ENCODE peak calls at places on chromosomes 7 and 10, in five cellular contexts. H is PC-9; D is CD8-positive, alpha-beta memory T cell; Q is hepatocyte; V is ascending aorta. F is an unnamed sample. For H3K9me3, the result is how much of the 10 kb centered on the place peaks cover.

GRCh38 chr10:77448226-77448625 is 189.4 kb downstream of the KCNMA1 start:
- DNase-seq in Q (peak), H (no peak), D (no peak), V (no peak), F (no peak)

GRCh38 chr10:77351386-77351785 is 286.2 kb downstream of the KCNMA1 start:
- DNase-seq in Q (no peak), H (no peak), D (no peak), V (no peak), F (no peak)

GRCh38 chr10:33330543-33331019 is 3.9 kb downstream of the NRP1 start:
- DNase-seq in D (peak), Q (peak), H (peak), V (no peak), F (peak)

GRCh38 chr7:2527505-2528464 is 8.2 kb downstream of the LFNG start:
- DNase-seq in V (no peak), D (no peak), H (peak), Q (peak), F (peak)

GRCh38 chr7:141480953-141481352 is 70.3 kb upstream of the AGK start:
- DNase-seq in D (no peak), Q (no peak), H (no peak), V (no peak), F (no peak)

GRCh38 chr7:137146012-137146455 is 197.5 kb downstream of the PTN start:
- DNase-seq in Q (no peak), D (no peak), H (no peak), V (no peak), F (no peak)

GRCh38 chr7:98079891-98080653 is 26.6 kb upstream of the LMTK2 start:
- DNase-seq in Q (no peak), H (no peak), D (no peak), V (no peak), F (no peak)

GRCh38 chr7:116953372-116953726 is at the start of gene ST7:
- DNase-seq in Q (peak), H (peak), D (peak), V (no peak), F (peak)

GRCh38 chr7:55006499-55006898 is 12.3 kb upstream of the EGFR start:
- DNase-seq in H (no peak), Q (no peak), V (no peak), D (no peak), F (no peak)

GRCh38 chr7:44921607-44922350 is 36.4 kb upstream of the PURB start:
- DNase-seq in Q (peak), V (peak), H (peak), D (peak), F (peak)

GRCh38 chr7:142806021-142806353 is 35.2 kb downstream of the PRSS2 start:
- DNase-seq in V (no peak), D (no peak), Q (no peak), H (no peak), F (no peak)

GRCh38 chr10:109259293-109259692 is 664.0 kb downstream of the XPNPEP1 start:
- DNase-seq in H (no peak), D (no peak), Q (no peak), V (no peak), F (no peak)

GRCh38 chr10:113993489-113993932 is 50.2 kb upstream of the ADRB1 start:
- DNase-seq in H (no peak), D (no peak), V (no peak), Q (no peak), F (no peak)

GRCh38 chr10:32253300-32253699 is 93.7 kb downstream of the EPC1 start:
- DNase-seq in H (peak), D (no peak), V (no peak), Q (peak), F (no peak)

GRCh38 chr7:4769753-4770152 is 5.7 kb upstream of the AP5Z1 start:
- DNase-seq in Q (no peak), V (no peak), H (no peak), D (no peak), F (no peak)

GRCh38 chr10:114458955-114459354 is 54.7 kb upstream of the AFAP1L2 start:
- DNase-seq in Q (peak), H (no peak), D (no peak), V (no peak), F (no peak)

GRCh38 chr10:89522463-89522862 is 12.9 kb downstream of the SLC16A12 start:
- DNase-seq in V (no peak), H (no peak), D (no peak), Q (peak), F (no peak)

GRCh38 chr10:125023862-125024495 is 82.1 kb downstream of the ZRANB1 start:
- DNase-seq in D (no peak), H (no peak), V (no peak), Q (no peak), F (no peak)

DNA sequence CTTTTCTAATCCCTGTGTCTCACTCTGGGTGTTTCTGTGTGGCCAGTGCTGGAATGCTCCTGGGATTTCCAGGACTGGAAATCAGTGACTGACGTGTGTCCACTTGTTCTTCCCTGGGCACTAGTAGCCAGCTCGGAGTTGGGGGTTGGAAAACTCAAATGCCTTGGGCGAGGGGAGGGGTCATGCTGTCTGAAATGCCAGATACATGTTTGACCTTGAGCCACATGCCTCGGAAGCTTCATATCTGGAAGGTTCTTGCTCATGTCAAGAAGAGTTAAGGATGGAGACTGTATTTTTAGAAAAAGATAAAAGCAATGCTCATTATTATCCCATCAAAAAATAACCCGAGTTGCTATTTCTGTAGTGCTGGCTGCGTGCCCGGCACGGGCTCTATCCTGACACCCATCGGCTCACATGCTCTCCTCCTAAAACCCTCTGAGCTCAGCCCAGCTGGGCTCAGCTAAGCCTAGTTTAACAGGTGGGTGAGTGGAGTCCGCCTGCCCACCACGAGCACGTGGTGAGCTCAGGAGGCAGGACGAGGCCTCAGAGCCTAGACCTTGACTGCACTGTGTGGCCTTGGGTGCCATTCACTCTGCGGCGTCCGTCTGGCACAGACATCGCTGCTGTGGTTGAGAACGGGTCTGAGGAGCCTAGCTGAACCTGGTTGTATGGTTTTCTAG is 6.4 kb downstream of the DPYSL4 start:
- DNase-seq in H (no peak), V (no peak), Q (no peak), D (no peak), F (no peak)
- H3K4me3 ChIP-seq in H (no peak), V (no peak), Q (no peak), D (no peak), F (no peak)

DNA sequence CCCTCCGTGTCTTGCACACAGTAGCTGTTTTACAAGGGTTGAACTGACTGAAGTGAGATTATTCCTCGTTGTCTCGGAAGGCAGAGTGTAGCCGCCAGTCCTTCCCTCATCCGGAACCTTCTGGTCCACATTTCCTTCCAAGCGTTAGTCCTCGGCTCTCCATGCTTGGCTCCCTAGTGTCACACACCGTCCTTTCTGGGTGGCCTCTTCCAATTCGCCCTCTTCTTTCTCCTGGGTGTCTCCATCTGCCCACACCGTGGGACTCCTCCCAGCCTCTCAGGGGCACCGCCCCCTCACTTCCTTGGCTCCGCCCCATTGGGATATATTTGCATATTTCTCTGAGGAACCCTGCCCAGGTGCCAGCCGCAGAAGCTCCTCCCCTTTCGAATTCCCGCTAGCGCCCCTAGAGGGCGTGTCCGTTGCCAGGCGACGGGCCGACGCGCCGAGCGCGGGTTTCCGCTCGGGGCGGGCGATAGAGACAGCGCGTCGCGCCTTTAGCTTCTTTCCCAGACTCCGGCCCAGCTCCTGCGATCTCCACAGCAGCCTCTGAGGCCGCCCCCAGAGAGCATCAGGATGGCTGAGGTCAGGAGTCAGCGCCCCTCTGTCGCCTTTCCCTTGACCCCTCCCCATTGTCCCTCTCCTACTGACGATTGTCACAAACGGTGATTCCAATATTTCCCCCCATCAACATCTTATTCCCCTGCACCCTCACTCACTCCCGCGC is at the start of gene CFAP58:
- DNase-seq in H (peak), D (peak), V (peak), Q (peak), F (peak)
- H3K27ac ChIP-seq in H (no peak), D (no peak), V (no peak), Q (no peak), F (peak)

GRCh38 chr7:126511046-126511445 is 741.7 kb downstream of the GRM8 start:
- DNase-seq in D (no peak), Q (no peak), H (no peak), V (no peak), F (no peak)
- H3K9me3 ChIP-seq in D (under half), Q (under half), H (under half), V (under half), F (under half)

DNA sequence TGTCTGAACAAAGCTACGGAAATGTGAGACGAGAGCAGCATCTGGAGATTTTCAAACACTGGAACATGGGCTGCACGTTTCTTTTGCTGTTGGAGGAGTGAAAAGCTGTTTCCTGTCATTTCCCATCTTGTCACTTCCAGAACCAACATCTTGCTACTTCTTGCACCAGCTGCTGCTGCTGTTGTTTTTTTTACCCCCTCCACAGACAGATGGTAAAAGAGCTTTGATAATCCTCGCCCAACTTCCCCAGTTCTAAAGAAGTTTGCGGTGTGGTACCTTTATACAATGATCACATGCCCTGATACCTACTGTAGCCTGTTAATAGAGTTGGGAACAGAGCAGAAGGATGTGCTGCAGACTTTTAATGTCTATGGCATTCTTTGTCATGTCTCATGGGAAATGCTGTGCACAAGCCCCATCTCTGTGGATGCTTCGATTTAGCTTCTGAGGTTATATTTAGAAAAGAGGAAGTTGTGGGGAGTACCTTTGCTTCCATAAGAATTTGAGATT is 408.2 kb downstream of the AUTS2 start:
- DNase-seq in D (no peak), V (no peak), Q (peak), H (no peak), F (no peak)
- H3K4me3 ChIP-seq in D (no peak), V (no peak), Q (no peak), H (no peak), F (no peak)

GRCh38 chr10:76231258-76231934 is 800.0 kb downstream of the LRMDA start:
- DNase-seq in H (no peak), Q (no peak), D (no peak), V (no peak), F (no peak)

GRCh38 chr10:76234827-76235226 is 803.4 kb downstream of the LRMDA start:
- DNase-seq in V (no peak), H (no peak), Q (no peak), D (no peak), F (no peak)

GRCh38 chr10:76230866-76231257 is 799.4 kb downstream of the LRMDA start:
- DNase-seq in V (no peak), H (no peak), D (no peak), Q (no peak), F (no peak)
- H3K27ac ChIP-seq in V (no peak), H (no peak), D (no peak), Q (peak), F (no peak)

DNA sequence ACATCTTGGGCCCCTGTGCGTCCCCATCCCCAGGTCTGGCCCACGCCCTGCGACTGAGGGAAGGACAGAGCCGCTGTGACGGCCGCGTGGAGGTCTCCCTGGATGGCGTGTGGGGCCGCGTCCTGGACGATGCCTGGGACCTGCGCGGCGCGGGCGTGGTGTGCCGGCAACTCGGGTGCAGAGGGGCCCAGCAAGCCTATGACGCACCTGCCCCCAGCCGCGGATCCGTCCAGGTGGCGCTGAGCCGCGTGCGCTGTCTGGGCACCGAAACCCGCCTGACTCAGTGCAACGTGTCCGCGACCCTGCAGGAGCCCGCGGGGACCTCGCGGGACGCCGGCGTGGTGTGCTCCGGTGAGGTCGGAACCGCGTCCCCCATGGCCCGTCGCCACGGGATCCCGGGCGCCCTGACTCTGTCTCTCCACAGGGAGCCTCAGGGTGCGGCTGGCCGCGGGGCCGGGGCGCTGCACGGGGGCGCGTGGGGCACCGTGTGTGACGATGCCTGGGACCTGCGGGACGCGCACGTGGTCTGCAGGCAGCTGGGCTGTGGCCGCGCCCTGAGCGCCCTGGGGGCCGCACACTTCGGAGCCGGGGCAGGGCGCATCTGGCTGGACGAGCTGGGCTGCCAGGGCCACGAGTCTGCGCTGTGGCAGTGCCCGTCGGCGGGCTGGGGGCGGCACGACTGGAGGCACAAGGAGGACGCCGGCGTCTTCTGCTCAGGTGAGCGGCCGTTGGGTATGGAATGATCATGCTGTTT is 5.9 kb downstream of the SCART1 start:
- DNase-seq in Q (no peak), H (no peak), D (no peak), V (no peak), F (no peak)
- H3K9me3 ChIP-seq in Q (under half), H (under half), D (under half), V (under half), F (under half)

DNA sequence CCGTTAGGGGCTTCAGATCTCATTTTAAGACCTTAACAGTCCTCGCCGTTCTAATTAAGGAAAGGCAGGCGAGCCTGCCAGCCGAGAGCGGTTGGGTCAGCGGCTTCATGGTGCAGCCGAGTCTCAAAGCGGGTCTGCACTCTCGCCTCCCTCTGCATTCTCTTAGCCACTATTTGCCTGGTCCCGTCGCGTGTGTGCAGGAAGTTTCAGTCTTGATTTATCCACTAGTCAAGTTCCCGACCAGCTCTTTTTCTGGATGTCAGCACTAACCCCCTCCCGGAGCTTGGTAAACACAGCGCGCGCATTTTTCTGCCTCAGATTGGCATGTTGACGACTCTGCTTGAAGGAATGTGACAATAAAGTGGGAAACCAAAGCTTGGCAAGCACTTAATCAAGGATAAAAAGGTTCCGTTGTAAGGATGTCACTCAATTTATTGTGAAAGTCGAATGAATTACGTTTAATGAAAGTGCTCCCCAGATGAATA is 7.7 kb downstream of the NXPH1 start:
- DNase-seq in V (no peak), H (no peak), D (no peak), Q (no peak), F (no peak)
- H3K4me3 ChIP-seq in V (no peak), H (no peak), D (no peak), Q (no peak), F (no peak)

DNA sequence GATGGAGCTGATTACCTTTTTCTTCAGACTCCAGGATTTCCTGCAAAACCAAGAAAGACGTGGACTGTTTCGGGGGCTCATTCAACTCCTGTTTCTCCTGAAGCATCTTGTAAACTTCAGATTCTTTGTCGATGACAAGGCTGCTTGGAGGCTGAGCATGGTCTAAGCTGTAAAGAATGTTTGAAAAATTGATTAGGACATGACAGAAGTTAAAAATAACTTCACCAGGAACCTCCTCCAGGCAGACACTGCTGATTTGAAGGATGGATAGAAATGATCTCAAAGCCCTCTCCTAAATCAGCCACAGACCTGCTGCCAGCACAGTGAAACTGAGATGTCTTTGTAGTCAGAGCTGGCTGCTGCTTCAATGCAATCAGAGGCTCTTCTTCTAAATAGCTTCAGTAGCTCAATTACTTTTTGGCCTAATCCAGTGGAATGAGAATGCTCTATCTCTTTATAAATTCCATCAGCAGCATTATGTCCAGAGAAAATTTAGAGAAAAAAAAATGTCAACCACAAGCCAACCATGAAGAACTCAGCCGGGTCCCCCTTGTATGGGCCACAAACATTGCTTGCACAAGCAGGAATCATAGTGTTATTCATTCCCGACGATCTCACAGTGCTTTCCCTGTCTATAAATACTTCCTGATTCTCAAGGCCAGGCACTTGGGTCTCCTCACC is 43.5 kb downstream of the PDLIM1 start:
- DNase-seq in V (no peak), H (no peak), D (no peak), Q (no peak), F (no peak)
- H3K27ac ChIP-seq in V (peak), H (peak), D (no peak), Q (peak), F (no peak)

GRCh38 chr10:131174651-131175540 is 136.6 kb downstream of the TCERG1L start:
- DNase-seq in H (no peak), D (no peak), Q (no peak), V (no peak), F (no peak)

GRCh38 chr10:131173484-131174210 is 137.9 kb downstream of the TCERG1L start:
- DNase-seq in H (no peak), Q (no peak), D (no peak), V (no peak), F (no peak)

GRCh38 chr10:131170042-131170983 is 141.2 kb downstream of the TCERG1L start:
- DNase-seq in V (no peak), H (no peak), Q (no peak), D (no peak), F (no peak)

GRCh38 chr10:131174211-131174565 is 137.3 kb downstream of the TCERG1L start:
- DNase-seq in H (no peak), V (no peak), D (no peak), Q (no peak), F (no peak)

GRCh38 chr10:131172433-131172832 is 139.1 kb downstream of the TCERG1L start:
- DNase-seq in D (no peak), Q (no peak), H (no peak), V (no peak), F (no peak)
- H3K9me3 ChIP-seq in D (under half), Q (under half), H (under half), V (under half), F (under half)

F was measured in CD4-positive, CD25-positive, alpha-beta regulatory T cell.